ENCODE peak calls at places on chromosomes 7 and 10, in ten cellular contexts. C is GM13977, N is NCI-H748 treated with DMSO at 0.1 percent for 48 hours, M is endothelial cell, K is stomach, P is dorsolateral prefrontal cortex, U is NCI-H345, J is Ammon's horn, R is cardiac muscle cell, G is AG10803. H is an unnamed sample.

GRCh38 chr7:495761-496321 is 23.8 kb downstream of the PDGFA start:
- DNase-seq in U (no peak), G (no peak), N (no peak), C (no peak), J (no peak), P (peak; percentile 44), M (no peak), K (no peak), R (no peak), H (no peak)

GRCh38 chr7:109309790-109310189 is 740.1 kb downstream of the DNAJB9 start:
- DNase-seq in J (no peak), M (no peak), U (no peak), N (no peak), P (no peak), G (no peak), C (no peak), K (no peak), R (no peak), H (no peak)

GRCh38 chr10:11197266-11197712 is 179.6 kb downstream of the CELF2 start:
- DNase-seq in U (no peak), C (peak; percentile 45), R (no peak), N (peak; percentile 5), G (peak; percentile 20), J (peak; percentile 64), K (no peak), P (no peak), M (no peak), H (no peak)

GRCh38 chr10:102565793-102566192 is 62.0 kb downstream of the SUFU start:
- DNase-seq in K (no peak), P (no peak), C (no peak), G (no peak), U (no peak), R (no peak), N (no peak), J (no peak), M (no peak), H (no peak)

GRCh38 chr7:29335188-29336083 is 140.9 kb downstream of the CHN2 start:
- DNase-seq in M (no peak), K (no peak), J (no peak), C (no peak), U (no peak), P (no peak), N (no peak), R (no peak), G (no peak), H (no peak)

GRCh38 chr10:122484276-122485060 is 23.1 kb downstream of the HTRA1 start:
- DNase-seq in J (no peak), G (no peak), C (no peak), N (no peak), K (no peak), R (no peak), P (no peak), U (no peak), M (no peak), H (no peak)

GRCh38 chr7:11130012-11130411 is 156.3 kb downstream of the PHF14 start:
- DNase-seq in P (no peak), N (no peak), C (no peak), J (no peak), U (no peak), G (peak; percentile 45), M (no peak), K (no peak), R (no peak), H (no peak)

GRCh38 chr7:48052748-48053147 is 17.4 kb downstream of the C7orf57 start:
- DNase-seq in U (no peak), C (no peak), R (no peak), P (no peak), M (no peak), N (no peak), K (no peak), J (no peak), G (peak; percentile 8), H (no peak)

GRCh38 chr7:47710201-47710935 is 128.5 kb upstream of the TNS3 start:
- DNase-seq in M (no peak), P (no peak), G (no peak), N (no peak), K (no peak), C (no peak), U (no peak), R (peak; percentile 46), J (no peak), H (no peak)

GRCh38 chr7:33832326-33832725 is 73.0 kb upstream of the BMPER start:
- DNase-seq in K (no peak), C (no peak), G (peak; percentile 58), M (no peak), P (no peak), N (no peak), U (no peak), J (no peak), R (no peak), H (no peak)

GRCh38 chr10:89389254-89389653 is 3.2 kb upstream of the IFIT1 start:
- DNase-seq in R (no peak), C (peak; percentile 29), N (peak; percentile 12), G (peak; percentile 68), U (no peak), M (no peak), P (no peak), J (peak; percentile 79), K (no peak), H (no peak)

GRCh38 chr7:138630059-138630610 is 71.0 kb downstream of the SVOPL start:
- DNase-seq in U (no peak), M (no peak), J (no peak), K (no peak), G (no peak), R (no peak), P (no peak), N (no peak), C (no peak), H (no peak)

GRCh38 chr10:79111427-79111826 is 42.7 kb downstream of the ZMIZ1 start:
- DNase-seq in U (no peak), J (no peak), G (peak; percentile 52), C (no peak), P (no peak), R (no peak), M (no peak), K (no peak), N (no peak), H (no peak)

GRCh38 chr7:30752979-30753378 is 1.0 kb downstream of the INMT start:
- DNase-seq in R (no peak), P (no peak), C (no peak), M (no peak), K (peak; percentile 39), N (no peak), J (no peak), G (peak; percentile 41), U (no peak), H (no peak)

GRCh38 chr10:92740762-92741161 is 51.0 kb downstream of the HHEX start:
- DNase-seq in M (no peak), G (peak; percentile 12), K (no peak), N (no peak), U (no peak), R (no peak), J (no peak), C (no peak), P (no peak), H (no peak)

GRCh38 chr7:43700059-43700501 is 29.2 kb downstream of the COA1 start:
- DNase-seq in M (no peak), J (peak; percentile 58), U (peak; percentile 38), R (peak; percentile 50), N (peak; percentile 27), G (peak; percentile 77), C (peak; percentile 31), K (no peak), P (no peak), H (no peak)

GRCh38 chr10:19570143-19570542 is 246.1 kb upstream of the PLXDC2 start:
- DNase-seq in M (no peak), J (no peak), N (no peak), P (no peak), G (no peak), U (no peak), C (no peak), K (no peak), R (no peak), H (no peak)

GRCh38 chr7:85483205-85483604 is 296.3 kb upstream of the SEMA3D start:
- DNase-seq in P (no peak), G (peak; percentile 93), R (no peak), M (no peak), K (no peak), N (no peak), U (no peak), C (no peak), J (no peak), H (no peak)

GRCh38 chr10:79223001-79223345 is 124.3 kb upstream of the PPIF start:
- DNase-seq in C (no peak), K (no peak), N (no peak), P (peak; percentile 70), U (no peak), M (no peak), R (no peak), J (peak; percentile 73), G (no peak), H (no peak)

GRCh38 chr10:23439920-23440875 is 1.3 kb downstream of the OTUD1 start:
- DNase-seq in N (no peak), R (peak; percentile 35), P (peak; percentile 50), U (no peak), M (peak; percentile 20), J (peak; percentile 44), G (peak; percentile 38), K (peak; percentile 31), C (peak; percentile 64), H (no peak)

GRCh38 chr10:6037975-6038624 is 24.1 kb downstream of the IL2RA start:
- DNase-seq in K (no peak), J (no peak), N (no peak), R (no peak), M (no peak), C (no peak), U (no peak), G (no peak), P (no peak), H (no peak)

GRCh38 chr10:5988336-5988920 is 11.1 kb upstream of the IL15RA start:
- DNase-seq in M (no peak), P (no peak), R (no peak), G (no peak), C (no peak), N (no peak), U (no peak), K (no peak), J (no peak), H (no peak)

GRCh38 chr7:25952277-25953057 is 199.5 kb upstream of the NFE2L3 start:
- DNase-seq in K (no peak), N (peak; percentile 54), M (no peak), U (peak; percentile 72), R (no peak), C (no peak), P (no peak), G (no peak), J (no peak), H (no peak)

GRCh38 chr10:944034-944831 is 12.7 kb upstream of the LARP4B start:
- DNase-seq in G (peak; percentile 81), U (no peak), P (peak; percentile 55), M (no peak), C (no peak), N (no peak), J (peak; percentile 49), K (peak; percentile 70), R (no peak), H (no peak)

GRCh38 chr7:101936612-101937231 is 119.3 kb downstream of the CUX1 start:
- DNase-seq in C (no peak), U (no peak), M (no peak), N (no peak), P (peak; percentile 17), R (no peak), G (peak; percentile 59), K (peak; percentile 33), J (no peak), H (no peak)

GRCh38 chr10:7756360-7756992 is 31.3 kb downstream of the KIN start:
- DNase-seq in P (no peak), U (no peak), M (peak; percentile 33), G (peak; percentile 23), K (peak; percentile 34), J (peak; percentile 12), C (no peak), N (no peak), R (no peak), H (no peak)

GRCh38 chr7:91046322-91047088 is 217.7 kb upstream of the FZD1 start:
- DNase-seq in U (no peak), R (no peak), P (no peak), G (peak; percentile 44), N (no peak), M (no peak), K (no peak), C (no peak), J (no peak), H (no peak)

GRCh38 chr7:99679032-99679399 is 780 bp downstream of the CYP3A5 start:
- DNase-seq in G (peak; percentile 14), U (no peak), R (no peak), N (no peak), P (no peak), C (no peak), J (no peak), K (peak; percentile 32), M (no peak), H (no peak)